ENCODE peak calls at places on chromosome 12, in four cellular contexts. U is WERI-Rb-1, V is astrocyte of the spinal cord, G is cardiac fibroblast. H is an unnamed sample.

GRCh38 chr12:26153421-26154154 is 28.8 kb upstream of the BHLHE41 start:
- DNase-seq in G (peak), V (peak), U (no peak), H (peak)

GRCh38 chr12:93662961-93663728 is 14.0 kb upstream of the CRADD start:
- DNase-seq in V (no peak), U (no peak), G (peak), H (peak)

GRCh38 chr12:75650989-75651695 is 139.7 kb upstream of the KRR1 start:
- DNase-seq in U (no peak), G (peak), V (peak), H (peak)

GRCh38 chr12:110281549-110282342 is 699 bp downstream of the ATP2A2 start:
- DNase-seq in U (peak), G (peak), V (peak), H (peak)

GRCh38 chr12:58537278-58537677 is 383.0 kb downstream of the LRIG3 start:
- DNase-seq in V (peak), G (peak), U (no peak), H (peak)

GRCh38 chr12:40622246-40622838 is 69.9 kb upstream of the CNTN1 start:
- DNase-seq in U (peak), V (peak), G (peak), H (peak)

GRCh38 chr12:127785535-127785934 is 481.4 kb upstream of the TMEM132C start:
- DNase-seq in V (peak), G (peak), U (no peak), H (peak)

GRCh38 chr12:109735051-109735521 is 21.5 kb downstream of the FAM222A start:
- DNase-seq in G (no peak), U (peak), V (no peak), H (no peak)

GRCh38 chr12:4153343-4153892 is 120.1 kb upstream of the CCND2 start:
- DNase-seq in U (peak), V (no peak), G (no peak), H (no peak)

GRCh38 chr12:127295630-127296029 is 971.3 kb upstream of the TMEM132C start:
- DNase-seq in V (no peak), U (no peak), G (no peak), H (no peak)

GRCh38 chr12:84056-84455 is 17.5 kb downstream of the IQSEC3 start:
- DNase-seq in V (no peak), U (no peak), G (no peak), H (no peak)

GRCh38 chr12:119938049-119938667 is 50.9 kb upstream of the BICDL1 start:
- DNase-seq in V (peak), U (peak), G (peak), H (peak)

GRCh38 chr12:32804301-32804700 is 48.6 kb upstream of the YARS2 start:
- DNase-seq in V (no peak), G (no peak), U (no peak), H (no peak)

GRCh38 chr12:4024701-4025419 is 151.7 kb upstream of the PARP11 start:
- DNase-seq in V (no peak), U (no peak), G (no peak), H (no peak)

GRCh38 chr12:123519151-123520001 is 14.1 kb downstream of the RILPL1 start:
- DNase-seq in U (no peak), G (peak), V (peak), H (peak)

GRCh38 chr12:112049351-112049750 is 36.1 kb downstream of the ERP29 start:
- DNase-seq in U (no peak), G (no peak), V (no peak), H (no peak)

GRCh38 chr12:22631863-22632463 is 7.0 kb downstream of the ETNK1 start:
- DNase-seq in U (no peak), G (peak), V (peak), H (peak)

GRCh38 chr12:121663610-121663929 is 5.9 kb downstream of the MORN3 start:
- DNase-seq in G (no peak), V (no peak), U (no peak), H (no peak)
- H3K4me3 ChIP-seq in G (no peak), V (no peak), U (no peak), H (no peak)

DNA sequence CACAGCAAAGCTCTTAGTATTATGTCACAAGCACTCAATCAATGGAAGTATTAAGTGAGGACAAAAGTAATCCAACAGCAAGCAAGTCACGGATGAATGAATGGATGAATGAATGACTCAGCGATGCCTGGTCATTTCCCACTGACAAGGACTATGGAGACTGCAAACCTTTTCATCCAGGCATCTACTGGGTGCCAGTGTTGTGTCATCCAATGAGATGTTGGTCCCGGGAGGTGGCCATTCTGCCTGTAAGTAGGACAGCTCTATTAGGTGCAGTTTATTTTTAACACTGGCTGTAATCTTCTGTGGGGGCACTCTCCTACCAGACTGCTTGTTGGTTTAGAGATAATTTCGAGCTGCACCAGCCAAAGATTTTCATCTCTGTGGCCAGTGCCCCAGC is 39.4 kb downstream of the STAB2 start:
- DNase-seq in G (no peak), U (peak), V (peak), H (peak)
- TF ChIP-seq CTCF in G (no peak), U (peak), V (peak), H (peak)

GRCh38 chr12:124532331-124532750 is 35.1 kb downstream of the NCOR2 start:
- DNase-seq in U (peak), G (no peak), V (no peak), H (no peak)

GRCh38 chr12:124529595-124530276 is 37.7 kb downstream of the NCOR2 start:
- DNase-seq in U (no peak), G (no peak), V (no peak), H (no peak)

GRCh38 chr12:124531906-124532305 is 35.5 kb downstream of the NCOR2 start:
- DNase-seq in G (no peak), V (no peak), U (no peak), H (no peak)

GRCh38 chr12:124531281-124531745 is 36.1 kb downstream of the NCOR2 start:
- DNase-seq in V (no peak), U (peak), G (no peak), H (no peak)

DNA sequence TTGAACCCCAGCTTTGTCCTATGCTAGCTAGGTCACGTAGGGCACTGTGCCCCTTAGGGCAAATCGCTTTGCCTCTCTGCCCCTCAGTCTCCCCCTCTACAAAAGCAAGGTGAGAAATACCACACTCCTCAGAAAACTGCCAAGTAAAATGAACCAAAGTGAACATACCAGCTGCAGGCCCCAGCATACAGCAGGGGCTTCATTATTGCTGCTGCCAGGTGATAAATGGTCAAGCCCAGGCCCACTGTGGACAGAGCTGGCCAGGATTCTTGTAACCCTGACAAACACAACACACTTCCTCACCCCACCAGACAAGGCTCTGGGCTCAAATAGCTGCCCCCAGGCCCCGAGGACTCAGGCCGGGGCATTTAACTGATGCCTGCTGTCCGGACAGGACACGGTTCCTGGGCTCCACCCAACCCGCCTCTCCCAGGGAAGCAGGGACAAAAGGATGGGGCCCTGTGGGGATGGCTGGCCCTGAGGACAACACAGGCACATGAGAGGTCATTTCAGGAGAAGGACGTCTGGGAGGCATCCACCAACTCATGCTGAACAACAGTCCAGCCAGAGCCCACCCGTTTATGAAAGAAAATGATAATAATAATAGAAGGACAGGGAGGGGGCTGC is 36.7 kb downstream of the NCOR2 start:
- DNase-seq in V (no peak), U (peak), G (no peak), H (no peak)
- H3K4me3 ChIP-seq in V (no peak), U (no peak), G (no peak), H (no peak)

GRCh38 chr12:14618990-14619389 is 51.3 kb upstream of the PLBD1 start:
- DNase-seq in G (peak), V (peak), U (peak), H (peak)
- TF ChIP-seq CTCF in G (peak), V (peak), U (peak), H (peak)

DNA sequence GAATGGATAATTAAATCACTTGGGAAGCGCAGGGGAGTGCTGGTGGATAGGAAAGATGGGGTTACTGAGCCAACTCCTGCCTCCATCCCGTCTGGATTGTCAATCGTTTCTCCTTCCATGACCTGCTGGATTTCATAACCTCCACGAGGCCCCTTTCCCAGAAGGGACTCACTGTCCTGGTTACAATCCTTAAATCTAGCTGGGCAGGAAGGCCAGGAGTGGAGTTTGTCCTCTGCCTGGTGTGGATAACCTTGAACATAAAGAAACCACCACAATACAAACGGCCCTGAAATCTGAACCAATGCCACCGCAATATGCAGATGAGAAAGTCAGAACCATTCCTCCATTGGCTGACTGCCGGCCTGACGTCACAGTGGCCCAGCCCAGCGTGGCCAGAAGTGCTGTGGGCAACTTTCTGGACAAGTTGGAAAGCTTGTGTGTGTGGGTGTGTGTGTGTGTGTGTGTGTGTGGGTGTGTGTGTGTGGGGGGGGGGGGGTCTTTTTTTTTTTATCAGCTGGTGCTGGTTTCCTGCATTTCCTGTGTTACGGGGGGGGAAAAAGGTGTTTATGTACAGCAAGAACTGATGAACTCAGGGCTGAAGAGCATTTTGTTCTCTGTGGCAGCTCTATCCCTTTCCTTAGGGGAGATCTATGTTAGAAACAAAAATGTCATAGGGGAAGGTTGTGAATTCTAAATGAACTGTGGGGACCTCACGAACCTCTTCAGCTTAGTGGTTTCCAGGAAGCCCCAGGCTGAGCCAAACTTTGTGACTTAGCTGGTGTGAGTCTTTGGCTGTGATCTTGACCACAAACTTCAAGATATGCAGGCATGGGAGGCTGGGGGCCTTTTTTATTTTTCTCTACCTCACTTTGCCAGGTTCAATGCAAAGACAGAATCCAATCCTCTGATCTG is 81.6 kb upstream of the MED13L start:
- DNase-seq in U (peak), V (peak), G (peak), H (peak)
- H3K4me3 ChIP-seq in U (no peak), V (no peak), G (no peak), H (peak)